ENCODE peak calls at places on chromosome 9, in nine cellular contexts. One of them, this sample, is unnamed.
A peak's percentile ranks its signal among the peaks of the same experiment; 100 is the strongest.

GRCh38 chr9:129868571-129869486 is 33.6 kb downstream of the USP20 start:
- DNase-seq in right atrium auricular region: no peak
- DNase-seq in heart left ventricle: no peak
- DNase-seq in A549: no peak
- DNase-seq in H1: no peak
- DNase-seq in fibroblast of lung: no peak
- DNase-seq in sigmoid colon: no peak
- DNase-seq in lower lobe of right lung: no peak
- DNase-seq in RWPE1: peak; percentile 34
- DNase-seq in this sample: peak; percentile 98

GRCh38 chr9:69873401-69873950 is 52.9 kb downstream of the CFAP95 start:
- DNase-seq in A549: no peak
- DNase-seq in RWPE1: no peak
- DNase-seq in fibroblast of lung: no peak
- DNase-seq in H1: no peak
- DNase-seq in lower lobe of right lung: no peak
- DNase-seq in heart left ventricle: no peak
- DNase-seq in sigmoid colon: no peak
- DNase-seq in right atrium auricular region: no peak
- DNase-seq in this sample: no peak

GRCh38 chr9:93958121-93958874 is 3.1 kb upstream of the BARX1 start:
- DNase-seq in RWPE1: no peak
- DNase-seq in A549: no peak
- DNase-seq in H1: peak; percentile 75
- DNase-seq in right atrium auricular region: no peak
- DNase-seq in sigmoid colon: peak; percentile 57
- DNase-seq in heart left ventricle: no peak
- DNase-seq in lower lobe of right lung: no peak
- DNase-seq in fibroblast of lung: no peak
- DNase-seq in this sample: no peak

GRCh38 chr9:127921592-127922120 is 4.8 kb upstream of the ST6GALNAC4 start:
- DNase-seq in right atrium auricular region: no peak
- DNase-seq in sigmoid colon: peak; percentile 88
- DNase-seq in RWPE1: peak; percentile 92
- DNase-seq in heart left ventricle: peak; percentile 78
- DNase-seq in fibroblast of lung: peak; percentile 55
- DNase-seq in A549: peak; percentile 85
- DNase-seq in lower lobe of right lung: peak; percentile 84
- DNase-seq in H1: peak; percentile 95
- DNase-seq in this sample: peak; percentile 71

GRCh38 chr9:69516353-69517322 is 155.5 kb downstream of the APBA1 start:
- DNase-seq in fibroblast of lung: no peak
- DNase-seq in right atrium auricular region: no peak
- DNase-seq in A549: no peak
- DNase-seq in sigmoid colon: no peak
- DNase-seq in RWPE1: no peak
- DNase-seq in lower lobe of right lung: no peak
- DNase-seq in H1: no peak
- DNase-seq in heart left ventricle: no peak
- DNase-seq in this sample: no peak

GRCh38 chr9:33320230-33320567 is 29.9 kb downstream of the NFX1 start:
- DNase-seq in heart left ventricle: no peak
- DNase-seq in lower lobe of right lung: no peak
- DNase-seq in fibroblast of lung: no peak
- DNase-seq in right atrium auricular region: no peak
- DNase-seq in sigmoid colon: no peak
- DNase-seq in A549: no peak
- DNase-seq in RWPE1: no peak
- DNase-seq in H1: no peak
- DNase-seq in this sample: no peak

GRCh38 chr9:116464987-116465571 is 222.0 kb upstream of the TRIM32 start:
- DNase-seq in A549: no peak
- DNase-seq in fibroblast of lung: no peak
- DNase-seq in lower lobe of right lung: no peak
- DNase-seq in RWPE1: no peak
- DNase-seq in right atrium auricular region: no peak
- DNase-seq in heart left ventricle: no peak
- DNase-seq in H1: no peak
- DNase-seq in sigmoid colon: no peak
- DNase-seq in this sample: no peak

GRCh38 chr9:126057869-126058467 is 268.7 kb upstream of the MVB12B start:
- DNase-seq in H1: no peak
- DNase-seq in right atrium auricular region: no peak
- DNase-seq in fibroblast of lung: no peak
- DNase-seq in sigmoid colon: peak; percentile 33
- DNase-seq in lower lobe of right lung: no peak
- DNase-seq in RWPE1: no peak
- DNase-seq in heart left ventricle: no peak
- DNase-seq in A549: no peak
- DNase-seq in this sample: no peak

GRCh38 chr9:19935422-19935821 is 146.6 kb upstream of the SLC24A2 start:
- DNase-seq in right atrium auricular region: no peak
- DNase-seq in H1: no peak
- DNase-seq in lower lobe of right lung: no peak
- DNase-seq in sigmoid colon: no peak
- DNase-seq in RWPE1: no peak
- DNase-seq in A549: no peak
- DNase-seq in fibroblast of lung: no peak
- DNase-seq in heart left ventricle: no peak
- DNase-seq in this sample: no peak

GRCh38 chr9:68703672-68704071 is 1.4 kb upstream of the PIP5K1B start:
- DNase-seq in A549: no peak
- DNase-seq in RWPE1: no peak
- DNase-seq in fibroblast of lung: no peak
- DNase-seq in sigmoid colon: no peak
- DNase-seq in H1: no peak
- DNase-seq in lower lobe of right lung: no peak
- DNase-seq in heart left ventricle: no peak
- DNase-seq in right atrium auricular region: no peak
- DNase-seq in this sample: no peak

GRCh38 chr9:128568470-128569083 is 16.2 kb downstream of the SPTAN1 start:
- DNase-seq in sigmoid colon: no peak
- DNase-seq in right atrium auricular region: no peak
- DNase-seq in lower lobe of right lung: no peak
- DNase-seq in fibroblast of lung: peak; percentile 13
- DNase-seq in RWPE1: no peak
- DNase-seq in H1: no peak
- DNase-seq in A549: no peak
- DNase-seq in heart left ventricle: no peak
- DNase-seq in this sample: no peak

GRCh38 chr9:35658894-35659220 is 765 bp downstream of the CCDC107 start:
- DNase-seq in RWPE1: no peak
- DNase-seq in H1: no peak
- DNase-seq in fibroblast of lung: peak; percentile 51
- DNase-seq in A549: no peak
- DNase-seq in right atrium auricular region: no peak
- DNase-seq in sigmoid colon: peak; percentile 84
- DNase-seq in heart left ventricle: peak; percentile 58
- DNase-seq in lower lobe of right lung: no peak
- DNase-seq in this sample: no peak

GRCh38 chr9:111728617-111729366 is 65.9 kb downstream of the SHOC1 start:
- DNase-seq in RWPE1: peak; percentile 90
- DNase-seq in heart left ventricle: no peak
- DNase-seq in sigmoid colon: no peak
- DNase-seq in fibroblast of lung: peak; percentile 94
- DNase-seq in A549: peak; percentile 41
- DNase-seq in lower lobe of right lung: no peak
- DNase-seq in right atrium auricular region: no peak
- DNase-seq in H1: no peak
- DNase-seq in this sample: no peak

GRCh38 chr9:89379508-89380115 is 61.3 kb downstream of the SECISBP2 start:
- DNase-seq in A549: no peak
- DNase-seq in heart left ventricle: no peak
- DNase-seq in sigmoid colon: no peak
- DNase-seq in RWPE1: no peak
- DNase-seq in fibroblast of lung: no peak
- DNase-seq in H1: no peak
- DNase-seq in lower lobe of right lung: no peak
- DNase-seq in right atrium auricular region: no peak
- DNase-seq in this sample: no peak

GRCh38 chr9:134619983-134620612 is 21.5 kb upstream of the COL5A1 start:
- DNase-seq in fibroblast of lung: no peak
- DNase-seq in lower lobe of right lung: peak; percentile 38
- DNase-seq in sigmoid colon: peak; percentile 55
- DNase-seq in H1: peak; percentile 38
- DNase-seq in heart left ventricle: no peak
- DNase-seq in A549: no peak
- DNase-seq in right atrium auricular region: peak; percentile 50
- DNase-seq in RWPE1: no peak
- DNase-seq in this sample: no peak

GRCh38 chr9:83448606-83449005 is 89.6 kb downstream of the FRMD3 start:
- DNase-seq in lower lobe of right lung: no peak
- DNase-seq in heart left ventricle: no peak
- DNase-seq in fibroblast of lung: no peak
- DNase-seq in H1: no peak
- DNase-seq in sigmoid colon: no peak
- DNase-seq in right atrium auricular region: no peak
- DNase-seq in RWPE1: no peak
- DNase-seq in A549: no peak
- DNase-seq in this sample: no peak

GRCh38 chr9:76651114-76651697 is 113.0 kb upstream of the PCA3 start:
- DNase-seq in sigmoid colon: no peak
- DNase-seq in H1: no peak
- DNase-seq in fibroblast of lung: peak; percentile 38
- DNase-seq in right atrium auricular region: no peak
- DNase-seq in heart left ventricle: no peak
- DNase-seq in lower lobe of right lung: no peak
- DNase-seq in A549: no peak
- DNase-seq in RWPE1: no peak
- DNase-seq in this sample: no peak

GRCh38 chr9:98248737-98249474 is 6.5 kb downstream of the TBC1D2 start:
- DNase-seq in right atrium auricular region: peak; percentile 82
- DNase-seq in heart left ventricle: peak; percentile 69
- DNase-seq in RWPE1: peak; percentile 95
- DNase-seq in fibroblast of lung: peak; percentile 95
- DNase-seq in H1: no peak
- DNase-seq in A549: no peak
- DNase-seq in lower lobe of right lung: peak; percentile 92
- DNase-seq in sigmoid colon: peak; percentile 78
- DNase-seq in this sample: no peak
- H3K27ac ChIP-seq in right atrium auricular region: peak overlapping the region; percentile 69
- H3K27ac ChIP-seq in heart left ventricle: peak overlapping the region; percentile 5
- H3K27ac ChIP-seq in RWPE1: peak overlapping the region; percentile 99
- H3K27ac ChIP-seq in fibroblast of lung: peak overlapping the region; percentile 75
- H3K27ac ChIP-seq in H1: no peak overlapping the region
- H3K27ac ChIP-seq in A549: peak overlapping the region; percentile 86
- H3K27ac ChIP-seq in lower lobe of right lung: peak overlapping the region; percentile 81
- H3K27ac ChIP-seq in sigmoid colon: peak overlapping the region; percentile 15
- H3K27ac ChIP-seq in this sample: no peak overlapping the region

GRCh38 chr9:34377402-34377741 is 674 bp upstream of the MYORG start:
- DNase-seq in right atrium auricular region: peak; percentile 59
- DNase-seq in sigmoid colon: no peak
- DNase-seq in RWPE1: peak; percentile 30
- DNase-seq in H1: no peak
- DNase-seq in fibroblast of lung: no peak
- DNase-seq in heart left ventricle: peak; percentile 40
- DNase-seq in A549: peak; percentile 21
- DNase-seq in lower lobe of right lung: peak; percentile 70
- DNase-seq in this sample: no peak

GRCh38 chr9:34374339-34374738 is 2.4 kb downstream of the MYORG start:
- DNase-seq in lower lobe of right lung: no peak
- DNase-seq in sigmoid colon: no peak
- DNase-seq in right atrium auricular region: no peak
- DNase-seq in H1: no peak
- DNase-seq in heart left ventricle: no peak
- DNase-seq in fibroblast of lung: no peak
- DNase-seq in A549: no peak
- DNase-seq in RWPE1: no peak
- DNase-seq in this sample: no peak

GRCh38 chr9:34376596-34377401 is at the start of gene MYORG:
- DNase-seq in right atrium auricular region: peak; percentile 90
- DNase-seq in lower lobe of right lung: peak; percentile 98
- DNase-seq in heart left ventricle: peak; percentile 93
- DNase-seq in A549: peak; percentile 98
- DNase-seq in fibroblast of lung: peak; percentile 69
- DNase-seq in RWPE1: peak; percentile 100
- DNase-seq in H1: peak; percentile 98
- DNase-seq in sigmoid colon: peak; percentile 96
- DNase-seq in this sample: peak; percentile 96

GRCh38 chr9:34374905-34375552 is 1.7 kb downstream of the MYORG start:
- DNase-seq in right atrium auricular region: no peak
- DNase-seq in H1: no peak
- DNase-seq in RWPE1: no peak
- DNase-seq in heart left ventricle: no peak
- DNase-seq in fibroblast of lung: no peak
- DNase-seq in lower lobe of right lung: no peak
- DNase-seq in A549: no peak
- DNase-seq in sigmoid colon: no peak
- DNase-seq in this sample: no peak

DNA sequence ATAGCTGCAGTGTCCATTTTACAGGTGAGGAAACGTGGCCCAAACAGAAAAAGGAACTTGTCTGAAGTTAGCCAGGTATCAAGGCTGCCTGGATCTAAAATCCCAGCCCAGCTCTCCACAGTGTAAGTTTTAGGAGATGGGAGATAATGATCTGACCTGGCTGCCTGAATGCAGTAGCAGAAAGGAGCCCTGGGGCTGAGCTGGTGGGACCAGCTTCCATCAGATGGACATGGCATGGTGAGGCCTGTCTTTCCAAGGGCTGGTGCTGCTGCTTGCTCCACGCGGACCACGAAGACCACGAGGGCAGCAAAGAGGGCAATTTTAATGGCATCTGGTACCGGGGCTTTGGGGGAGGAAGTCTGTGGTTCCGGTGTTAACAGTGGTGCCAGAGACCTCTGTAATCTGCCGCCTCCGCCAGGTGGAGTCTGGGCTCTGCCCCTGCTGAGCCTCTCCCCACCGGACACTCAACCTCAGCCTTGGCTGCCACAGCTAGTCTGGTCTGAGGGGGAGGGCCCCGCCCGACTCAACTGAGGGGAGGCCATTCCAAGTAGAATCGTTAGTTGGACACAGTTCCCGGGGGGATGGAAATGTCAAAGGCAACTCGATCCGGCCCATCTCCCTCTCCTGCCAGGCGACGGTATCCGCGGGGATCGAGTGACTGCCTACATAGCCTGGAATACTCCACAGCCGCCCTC is 650 bp downstream of the MYORG start:
- DNase-seq in sigmoid colon: peak; percentile 80
- DNase-seq in fibroblast of lung: no peak
- DNase-seq in lower lobe of right lung: peak; percentile 73
- DNase-seq in A549: peak; percentile 74
- DNase-seq in RWPE1: peak; percentile 67
- DNase-seq in heart left ventricle: peak; percentile 66
- DNase-seq in H1: no peak
- DNase-seq in right atrium auricular region: peak; percentile 70
- DNase-seq in this sample: peak; percentile 71
- H3K27ac ChIP-seq in sigmoid colon: peak overlapping the region; percentile 88
- H3K27ac ChIP-seq in fibroblast of lung: no peak overlapping the region
- H3K27ac ChIP-seq in lower lobe of right lung: peak overlapping the region; percentile 71
- H3K27ac ChIP-seq in A549: peak overlapping the region; percentile 85
- H3K27ac ChIP-seq in RWPE1: peak overlapping the region; percentile 77
- H3K27ac ChIP-seq in heart left ventricle: peak overlapping the region; percentile 75
- H3K27ac ChIP-seq in H1: no peak overlapping the region
- H3K27ac ChIP-seq in right atrium auricular region: peak overlapping the region; percentile 73
- H3K27ac ChIP-seq in this sample: peak overlapping the region; percentile 49

GRCh38 chr9:98607787-98608186 is 100.9 kb downstream of the GABBR2 start:
- DNase-seq in H1: no peak
- DNase-seq in A549: no peak
- DNase-seq in heart left ventricle: no peak
- DNase-seq in RWPE1: no peak
- DNase-seq in sigmoid colon: no peak
- DNase-seq in lower lobe of right lung: no peak
- DNase-seq in right atrium auricular region: no peak
- DNase-seq in fibroblast of lung: peak; percentile 91
- DNase-seq in this sample: no peak
- H3K27ac ChIP-seq in H1: no peak overlapping the region
- H3K27ac ChIP-seq in A549: no peak overlapping the region
- H3K27ac ChIP-seq in heart left ventricle: peak overlapping the region; percentile 29
- H3K27ac ChIP-seq in RWPE1: no peak overlapping the region
- H3K27ac ChIP-seq in sigmoid colon: no peak overlapping the region
- H3K27ac ChIP-seq in lower lobe of right lung: no peak overlapping the region
- H3K27ac ChIP-seq in right atrium auricular region: peak overlapping the region; percentile 38
- H3K27ac ChIP-seq in fibroblast of lung: peak overlapping the region; percentile 82
- H3K27ac ChIP-seq in this sample: no peak overlapping the region

GRCh38 chr9:123349033-123349432 is 7.0 kb upstream of the CRB2 start:
- DNase-seq in lower lobe of right lung: no peak
- DNase-seq in heart left ventricle: no peak
- DNase-seq in H1: no peak
- DNase-seq in right atrium auricular region: no peak
- DNase-seq in fibroblast of lung: no peak
- DNase-seq in sigmoid colon: no peak
- DNase-seq in A549: no peak
- DNase-seq in RWPE1: no peak
- DNase-seq in this sample: no peak
- H3K27ac ChIP-seq in lower lobe of right lung: no peak overlapping the region
- H3K27ac ChIP-seq in heart left ventricle: no peak overlapping the region
- H3K27ac ChIP-seq in H1: no peak overlapping the region
- H3K27ac ChIP-seq in right atrium auricular region: no peak overlapping the region
- H3K27ac ChIP-seq in fibroblast of lung: no peak overlapping the region
- H3K27ac ChIP-seq in sigmoid colon: no peak overlapping the region
- H3K27ac ChIP-seq in A549: no peak overlapping the region
- H3K27ac ChIP-seq in RWPE1: no peak overlapping the region
- H3K27ac ChIP-seq in this sample: no peak overlapping the region

This sample was measured in CD4-positive, alpha-beta memory T cell.